ENCODE peak calls at places on chromosomes 6 and 20, in seven cellular contexts. One of them, this sample, is unnamed.

GRCh38 chr6:11500008-11500407 is 37.5 kb upstream of the TMEM170B start:
- DNase-seq in Kasumi-1: no peak
- DNase-seq in breast epithelium: no peak
- DNase-seq in central memory CD4-positive, alpha-beta T cell: no peak
- DNase-seq in hepatic stellate cell: peak; percentile 18
- DNase-seq in activated CD4-positive, alpha-beta T cell treated with anti-CD3 and anti-CD28 coated beads, Interleukin-2, amount 50 U/mL, for 1 hour: no peak
- DNase-seq in COR-L47: no peak
- DNase-seq in this sample: no peak

GRCh38 chr6:53744321-53744720 is 50.5 kb upstream of the LRRC1 start:
- DNase-seq in Kasumi-1: no peak
- DNase-seq in COR-L47: no peak
- DNase-seq in hepatic stellate cell: no peak
- DNase-seq in breast epithelium: no peak
- DNase-seq in activated CD4-positive, alpha-beta T cell treated with anti-CD3 and anti-CD28 coated beads, Interleukin-2, amount 50 U/mL, for 1 hour: no peak
- DNase-seq in central memory CD4-positive, alpha-beta T cell: no peak
- DNase-seq in this sample: peak; percentile 12

GRCh38 chr6:22966711-22967110 is 397.3 kb downstream of the HDGFL1 start:
- DNase-seq in hepatic stellate cell: no peak
- DNase-seq in Kasumi-1: no peak
- DNase-seq in activated CD4-positive, alpha-beta T cell treated with anti-CD3 and anti-CD28 coated beads, Interleukin-2, amount 50 U/mL, for 1 hour: no peak
- DNase-seq in COR-L47: peak; percentile 37
- DNase-seq in breast epithelium: no peak
- DNase-seq in central memory CD4-positive, alpha-beta T cell: no peak
- DNase-seq in this sample: no peak

GRCh38 chr6:53679446-53679933 is 13.9 kb upstream of the KLHL31 start:
- DNase-seq in hepatic stellate cell: peak; percentile 35
- DNase-seq in Kasumi-1: peak; percentile 46
- DNase-seq in central memory CD4-positive, alpha-beta T cell: peak; percentile 25
- DNase-seq in breast epithelium: no peak
- DNase-seq in COR-L47: no peak
- DNase-seq in activated CD4-positive, alpha-beta T cell treated with anti-CD3 and anti-CD28 coated beads, Interleukin-2, amount 50 U/mL, for 1 hour: no peak
- DNase-seq in this sample: peak; percentile 34

GRCh38 chr6:77466055-77467028 is 3.1 kb upstream of the HTR1B start:
- DNase-seq in COR-L47: peak; percentile 1
- DNase-seq in hepatic stellate cell: peak; percentile 72
- DNase-seq in Kasumi-1: peak; percentile 44
- DNase-seq in central memory CD4-positive, alpha-beta T cell: no peak
- DNase-seq in breast epithelium: no peak
- DNase-seq in activated CD4-positive, alpha-beta T cell treated with anti-CD3 and anti-CD28 coated beads, Interleukin-2, amount 50 U/mL, for 1 hour: no peak
- DNase-seq in this sample: peak; percentile 69

GRCh38 chr6:38599966-38600550 is 39.7 kb downstream of the BTBD9 start:
- DNase-seq in breast epithelium: no peak
- DNase-seq in activated CD4-positive, alpha-beta T cell treated with anti-CD3 and anti-CD28 coated beads, Interleukin-2, amount 50 U/mL, for 1 hour: no peak
- DNase-seq in central memory CD4-positive, alpha-beta T cell: no peak
- DNase-seq in hepatic stellate cell: no peak
- DNase-seq in Kasumi-1: no peak
- DNase-seq in COR-L47: no peak
- DNase-seq in this sample: no peak

GRCh38 chr20:53962388-53962787 is 108.0 kb downstream of the BCAS1 start:
- DNase-seq in central memory CD4-positive, alpha-beta T cell: no peak
- DNase-seq in COR-L47: no peak
- DNase-seq in Kasumi-1: no peak
- DNase-seq in activated CD4-positive, alpha-beta T cell treated with anti-CD3 and anti-CD28 coated beads, Interleukin-2, amount 50 U/mL, for 1 hour: no peak
- DNase-seq in breast epithelium: no peak
- DNase-seq in hepatic stellate cell: no peak
- DNase-seq in this sample: no peak

GRCh38 chr20:1401431-1401907 is 8.6 kb upstream of the FKBP1A start:
- DNase-seq in Kasumi-1: no peak
- DNase-seq in breast epithelium: no peak
- DNase-seq in activated CD4-positive, alpha-beta T cell treated with anti-CD3 and anti-CD28 coated beads, Interleukin-2, amount 50 U/mL, for 1 hour: no peak
- DNase-seq in hepatic stellate cell: no peak
- DNase-seq in central memory CD4-positive, alpha-beta T cell: no peak
- DNase-seq in COR-L47: no peak
- DNase-seq in this sample: no peak

GRCh38 chr6:1310628-1311399 is 1.1 kb upstream of the FOXQ1 start:
- DNase-seq in activated CD4-positive, alpha-beta T cell treated with anti-CD3 and anti-CD28 coated beads, Interleukin-2, amount 50 U/mL, for 1 hour: no peak
- DNase-seq in central memory CD4-positive, alpha-beta T cell: no peak
- DNase-seq in Kasumi-1: no peak
- DNase-seq in COR-L47: no peak
- DNase-seq in hepatic stellate cell: no peak
- DNase-seq in breast epithelium: peak; percentile 40
- DNase-seq in this sample: peak; percentile 72

GRCh38 chr6:68235192-68235812 is 399.8 kb upstream of the ADGRB3 start:
- DNase-seq in breast epithelium: no peak
- DNase-seq in central memory CD4-positive, alpha-beta T cell: no peak
- DNase-seq in COR-L47: no peak
- DNase-seq in activated CD4-positive, alpha-beta T cell treated with anti-CD3 and anti-CD28 coated beads, Interleukin-2, amount 50 U/mL, for 1 hour: no peak
- DNase-seq in Kasumi-1: no peak
- DNase-seq in hepatic stellate cell: no peak
- DNase-seq in this sample: no peak

GRCh38 chr6:15504581-15505350 is 158.1 kb downstream of the DTNBP1 start:
- DNase-seq in activated CD4-positive, alpha-beta T cell treated with anti-CD3 and anti-CD28 coated beads, Interleukin-2, amount 50 U/mL, for 1 hour: no peak
- DNase-seq in hepatic stellate cell: peak; percentile 89
- DNase-seq in central memory CD4-positive, alpha-beta T cell: no peak
- DNase-seq in breast epithelium: peak; percentile 82
- DNase-seq in COR-L47: peak; percentile 95
- DNase-seq in Kasumi-1: peak; percentile 31
- DNase-seq in this sample: no peak

GRCh38 chr6:43835872-43836419 is 65.9 kb downstream of the VEGFA start:
- DNase-seq in hepatic stellate cell: no peak
- DNase-seq in Kasumi-1: no peak
- DNase-seq in COR-L47: no peak
- DNase-seq in central memory CD4-positive, alpha-beta T cell: no peak
- DNase-seq in activated CD4-positive, alpha-beta T cell treated with anti-CD3 and anti-CD28 coated beads, Interleukin-2, amount 50 U/mL, for 1 hour: no peak
- DNase-seq in breast epithelium: no peak
- DNase-seq in this sample: no peak

GRCh38 chr6:38671885-38672467 is 31.0 kb downstream of the GLO1 start:
- DNase-seq in Kasumi-1: peak; percentile 74
- DNase-seq in activated CD4-positive, alpha-beta T cell treated with anti-CD3 and anti-CD28 coated beads, Interleukin-2, amount 50 U/mL, for 1 hour: peak; percentile 6
- DNase-seq in central memory CD4-positive, alpha-beta T cell: peak; percentile 27
- DNase-seq in COR-L47: peak; percentile 53
- DNase-seq in hepatic stellate cell: peak; percentile 72
- DNase-seq in breast epithelium: no peak
- DNase-seq in this sample: peak; percentile 46

GRCh38 chr6:17347012-17347411 is 46.4 kb upstream of the CAP2 start:
- DNase-seq in Kasumi-1: no peak
- DNase-seq in activated CD4-positive, alpha-beta T cell treated with anti-CD3 and anti-CD28 coated beads, Interleukin-2, amount 50 U/mL, for 1 hour: no peak
- DNase-seq in central memory CD4-positive, alpha-beta T cell: no peak
- DNase-seq in COR-L47: no peak
- DNase-seq in breast epithelium: no peak
- DNase-seq in hepatic stellate cell: no peak
- DNase-seq in this sample: no peak

GRCh38 chr6:44161997-44162338 is 3.3 kb downstream of the CAPN11 start:
- DNase-seq in breast epithelium: no peak
- DNase-seq in activated CD4-positive, alpha-beta T cell treated with anti-CD3 and anti-CD28 coated beads, Interleukin-2, amount 50 U/mL, for 1 hour: no peak
- DNase-seq in COR-L47: no peak
- DNase-seq in central memory CD4-positive, alpha-beta T cell: no peak
- DNase-seq in hepatic stellate cell: peak; percentile 77
- DNase-seq in Kasumi-1: no peak
- DNase-seq in this sample: no peak

GRCh38 chr6:15036690-15037245 is 209.1 kb upstream of the JARID2 start:
- DNase-seq in hepatic stellate cell: no peak
- DNase-seq in COR-L47: peak; percentile 8
- DNase-seq in Kasumi-1: no peak
- DNase-seq in central memory CD4-positive, alpha-beta T cell: no peak
- DNase-seq in breast epithelium: peak; percentile 17
- DNase-seq in activated CD4-positive, alpha-beta T cell treated with anti-CD3 and anti-CD28 coated beads, Interleukin-2, amount 50 U/mL, for 1 hour: no peak
- DNase-seq in this sample: peak; percentile 13

GRCh38 chr6:91538622-91539021 is 951.8 kb upstream of the MAP3K7 start:
- DNase-seq in hepatic stellate cell: no peak
- DNase-seq in central memory CD4-positive, alpha-beta T cell: no peak
- DNase-seq in activated CD4-positive, alpha-beta T cell treated with anti-CD3 and anti-CD28 coated beads, Interleukin-2, amount 50 U/mL, for 1 hour: no peak
- DNase-seq in COR-L47: no peak
- DNase-seq in Kasumi-1: no peak
- DNase-seq in breast epithelium: no peak
- DNase-seq in this sample: no peak

GRCh38 chr6:118894425-118895240 is 681 bp downstream of the ASF1A start:
- DNase-seq in activated CD4-positive, alpha-beta T cell treated with anti-CD3 and anti-CD28 coated beads, Interleukin-2, amount 50 U/mL, for 1 hour: peak; percentile 61
- DNase-seq in hepatic stellate cell: peak; percentile 69
- DNase-seq in central memory CD4-positive, alpha-beta T cell: peak; percentile 75
- DNase-seq in Kasumi-1: peak; percentile 69
- DNase-seq in COR-L47: peak; percentile 9
- DNase-seq in breast epithelium: peak; percentile 29
- DNase-seq in this sample: peak; percentile 56

This sample was measured in Calu3.